ENCODE peak calls at places on chromosomes 16 and 17, in nine cellular contexts. T is activated CD4-positive, alpha-beta T cell treated with anti-CD3 and anti-CD28 coated beads, Interleukin-2, amount 10 ng/mL, durations not matched to agents 7 days and 5 days; U is mucosa of gallbladder; K is thoracic aorta; C is left cardiac atrium; B is endothelial cell; E is mucosa of descending colon; F is posterior vena cava; O is dermis blood vessel endothelial cell. D is an unnamed sample.

GRCh38 chr16:87180069-87180468 is 137.1 kb downstream of the C16orf95 start:
- DNase-seq in T (no peak), U (no peak), K (no peak), C (no peak), B (no peak), E (no peak), F (no peak), O (peak), D (no peak)

GRCh38 chr16:56262148-56262878 is 71.0 kb downstream of the GNAO1 start:
- DNase-seq in T (peak), U (peak), K (no peak), C (no peak), B (no peak), E (no peak), F (no peak), O (no peak), D (peak)

GRCh38 chr17:78506454-78507309 is 70.5 kb downstream of the DNAH17 start:
- DNase-seq in T (no peak), U (no peak), K (no peak), C (no peak), B (no peak), E (no peak), F (peak), O (peak), D (no peak)

GRCh38 chr17:80104956-80105375 is 3.6 kb downstream of the GAA start:
- DNase-seq in T (no peak), U (no peak), K (no peak), C (no peak), B (no peak), E (no peak), F (peak), O (no peak), D (no peak)

GRCh38 chr17:63491976-63492575 is 15.2 kb downstream of the ACE start:
- DNase-seq in T (no peak), U (no peak), K (no peak), C (no peak), B (no peak), E (no peak), F (no peak), O (no peak), D (no peak)

GRCh38 chr16:25011891-25012499 is 3.2 kb downstream of the ARHGAP17 start:
- DNase-seq in T (no peak), U (no peak), K (no peak), C (no peak), B (no peak), E (no peak), F (no peak), O (no peak), D (no peak)

GRCh38 chr17:42603318-42603717 is 5.9 kb downstream of the RETREG3 start:
- DNase-seq in T (no peak), U (no peak), K (no peak), C (no peak), B (no peak), E (no peak), F (no peak), O (no peak), D (no peak)

GRCh38 chr17:80124351-80124981 is 22.5 kb downstream of the EIF4A3 start:
- DNase-seq in T (no peak), U (peak), K (no peak), C (no peak), B (peak), E (no peak), F (peak), O (peak), D (no peak)

GRCh38 chr17:31060814-31061550 is 33.8 kb upstream of the NF1 start:
- DNase-seq in T (no peak), U (no peak), K (no peak), C (no peak), B (no peak), E (no peak), F (no peak), O (no peak), D (no peak)

GRCh38 chr16:3112058-3112880 is at the start of gene ZNF205:
- DNase-seq in T (no peak), U (peak), K (no peak), C (peak), B (peak), E (peak), F (no peak), O (peak), D (no peak)

GRCh38 chr16:83118365-83118764 is 491.6 kb downstream of the CDH13 start:
- DNase-seq in T (no peak), U (no peak), K (no peak), C (no peak), B (no peak), E (no peak), F (no peak), O (no peak), D (no peak)

GRCh38 chr16:88804552-88805339 is 1.2 kb downstream of the CDT1 start:
- DNase-seq in T (peak), U (no peak), K (no peak), C (no peak), B (peak), E (peak), F (no peak), O (no peak), D (no peak)

GRCh38 chr16:68264128-68265077 is at the start of gene SLC7A6:
- DNase-seq in T (peak), U (peak), K (no peak), C (peak), B (peak), E (peak), F (peak), O (peak), D (peak)

GRCh38 chr17:40417258-40417608 is 463 bp downstream of the TOP2A start:
- DNase-seq in T (no peak), U (no peak), K (no peak), C (no peak), B (peak), E (peak), F (no peak), O (peak), D (no peak)

GRCh38 chr16:56257260-56257659 is 66.0 kb downstream of the GNAO1 start:
- DNase-seq in T (no peak), U (no peak), K (no peak), C (peak), B (no peak), E (peak), F (no peak), O (no peak), D (no peak)

GRCh38 chr16:67844441-67844840 is 2.3 kb upstream of the NUTF2 start:
- DNase-seq in T (no peak), U (no peak), K (no peak), C (no peak), B (no peak), E (no peak), F (no peak), O (no peak), D (no peak)

GRCh38 chr17:79798296-79799173 is 1.7 kb upstream of the CBX8 start:
- DNase-seq in T (no peak), U (no peak), K (no peak), C (no peak), B (no peak), E (peak), F (no peak), O (no peak), D (no peak)

GRCh38 chr17:57651451-57651850 is 93.6 kb downstream of the CCDC182 start:
- DNase-seq in T (no peak), U (no peak), K (no peak), C (no peak), B (no peak), E (no peak), F (no peak), O (no peak), D (no peak)

GRCh38 chr16:81061855-81062608 is 15.0 kb downstream of the C16orf46 start:
- DNase-seq in T (no peak), U (no peak), K (no peak), C (no peak), B (no peak), E (no peak), F (no peak), O (no peak), D (no peak)

GRCh38 chr16:63613701-63614100 is 1508.2 kb downstream of the CDH11 start:
- DNase-seq in T (no peak), U (no peak), K (no peak), C (no peak), B (no peak), E (no peak), F (no peak), O (peak), D (no peak)

GRCh38 chr17:48871551-48872351 is 20.8 kb upstream of the ATP5MC1 start:
- DNase-seq in T (no peak), U (peak), K (no peak), C (peak), B (no peak), E (peak), F (no peak), O (peak), D (no peak)

GRCh38 chr17:78494961-78495330 is 82.2 kb downstream of the DNAH17 start:
- DNase-seq in T (no peak), U (no peak), K (no peak), C (no peak), B (no peak), E (no peak), F (no peak), O (no peak), D (no peak)

D was measured in CD8-positive, alpha-beta memory T cell.